ENCODE peak calls at places on chromosomes 4 and X, in eight cellular contexts. T is choroid plexus epithelial cell, G is transverse colon, N is psoas muscle, W is NB4, H is Peyer's patch, J is HFF-Myc, K is left lung. S is an unnamed sample.

GRCh38 chr4:173448103-173448502 is 49.2 kb upstream of the SCRG1 start:
- DNase-seq in T (peak; percentile 10), G (peak; percentile 21), N (peak; percentile 21), W (no peak), H (no peak), J (peak; percentile 44), K (no peak), S (no peak)

GRCh38 chr4:25350561-25350960 is 26.5 kb upstream of the ANAPC4 start:
- DNase-seq in T (no peak), G (no peak), N (no peak), W (no peak), H (no peak), J (no peak), K (no peak), S (no peak)

GRCh38 chr4:105878668-105879067 is 16.6 kb upstream of the NPNT start:
- DNase-seq in T (no peak), G (no peak), N (no peak), W (no peak), H (no peak), J (no peak), K (no peak), S (peak; percentile 42)

GRCh38 chr4:74544655-74545361 is 99.9 kb downstream of the AREG start:
- DNase-seq in T (no peak), G (no peak), N (no peak), W (no peak), H (no peak), J (no peak), K (no peak), S (no peak)

GRCh38 chr4:41346306-41347061 is 89.8 kb downstream of the UCHL1 start:
- DNase-seq in T (no peak), G (no peak), N (no peak), W (no peak), H (no peak), J (no peak), K (no peak), S (no peak)

GRCh38 chr4:182589100-182589499 is 328.1 kb downstream of the DCTD start:
- DNase-seq in T (no peak), G (no peak), N (no peak), W (no peak), H (no peak), J (no peak), K (no peak), S (no peak)

GRCh38 chr4:182235016-182235415 is 8.2 kb upstream of the TENM3 start:
- DNase-seq in T (no peak), G (no peak), N (no peak), W (no peak), H (no peak), J (no peak), K (no peak), S (no peak)

GRCh38 chrX:106401965-106402559 is 209.7 kb upstream of the RADX start:
- DNase-seq in T (no peak), G (peak; percentile 50), N (no peak), W (no peak), H (peak; percentile 46), J (no peak), K (no peak), S (peak; percentile 17)

GRCh38 chr4:100742045-100742444 is 224.2 kb upstream of the EMCN start:
- DNase-seq in T (peak; percentile 77), G (no peak), N (no peak), W (peak; percentile 44), H (no peak), J (no peak), K (no peak), S (no peak)

GRCh38 chr4:73347497-73347896 is 56.6 kb upstream of the ALB start:
- DNase-seq in T (no peak), G (no peak), N (no peak), W (no peak), H (no peak), J (no peak), K (no peak), S (no peak)

GRCh38 chrX:48540480-48540879 is 966 bp downstream of the TBC1D25 start:
- DNase-seq in T (no peak), G (no peak), N (no peak), W (no peak), H (no peak), J (no peak), K (no peak), S (no peak)

GRCh38 chr4:80213117-80213815 is 16.0 kb downstream of the PRDM8 start:
- DNase-seq in T (peak; percentile 68), G (no peak), N (no peak), W (no peak), H (no peak), J (no peak), K (no peak), S (no peak)

GRCh38 chr4:124710911-124711310 is 1.6 kb downstream of the ANKRD50 start:
- DNase-seq in T (peak; percentile 28), G (no peak), N (peak; percentile 11), W (no peak), H (no peak), J (no peak), K (no peak), S (peak; percentile 61)

GRCh38 chr4:101346562-101347266 is 612 bp downstream of the PPP3CA start:
- DNase-seq in T (peak; percentile 74), G (peak; percentile 63), N (peak; percentile 70), W (no peak), H (peak; percentile 83), J (no peak), K (peak; percentile 90), S (peak; percentile 70)

GRCh38 chrX:153952373-153953026 is 8.1 kb upstream of the RENBP start:
- DNase-seq in T (no peak), G (no peak), N (no peak), W (no peak), H (no peak), J (no peak), K (no peak), S (no peak)

GRCh38 chrX:41468647-41469323 is 21.6 kb downstream of the NYX start:
- DNase-seq in T (peak; percentile 80), G (no peak), N (no peak), W (no peak), H (no peak), J (no peak), K (no peak), S (peak; percentile 65)

GRCh38 chr4:2799444-2799911 is 6.6 kb downstream of the SH3BP2 start:
- DNase-seq in T (no peak), G (peak; percentile 25), N (peak; percentile 17), W (peak; percentile 81), H (peak; percentile 47), J (no peak), K (peak; percentile 87), S (no peak)

GRCh38 chrX:115560978-115561604 is at the start of gene PLS3:
- DNase-seq in T (peak; percentile 89), G (peak; percentile 72), N (peak; percentile 80), W (no peak), H (peak; percentile 66), J (no peak), K (peak; percentile 87), S (peak; percentile 84)

GRCh38 chrX:127011629-127012028 is 192.1 kb downstream of the PRR32 start:
- DNase-seq in T (no peak), G (no peak), N (no peak), W (peak; percentile 2), H (no peak), J (no peak), K (no peak), S (no peak)

DNA sequence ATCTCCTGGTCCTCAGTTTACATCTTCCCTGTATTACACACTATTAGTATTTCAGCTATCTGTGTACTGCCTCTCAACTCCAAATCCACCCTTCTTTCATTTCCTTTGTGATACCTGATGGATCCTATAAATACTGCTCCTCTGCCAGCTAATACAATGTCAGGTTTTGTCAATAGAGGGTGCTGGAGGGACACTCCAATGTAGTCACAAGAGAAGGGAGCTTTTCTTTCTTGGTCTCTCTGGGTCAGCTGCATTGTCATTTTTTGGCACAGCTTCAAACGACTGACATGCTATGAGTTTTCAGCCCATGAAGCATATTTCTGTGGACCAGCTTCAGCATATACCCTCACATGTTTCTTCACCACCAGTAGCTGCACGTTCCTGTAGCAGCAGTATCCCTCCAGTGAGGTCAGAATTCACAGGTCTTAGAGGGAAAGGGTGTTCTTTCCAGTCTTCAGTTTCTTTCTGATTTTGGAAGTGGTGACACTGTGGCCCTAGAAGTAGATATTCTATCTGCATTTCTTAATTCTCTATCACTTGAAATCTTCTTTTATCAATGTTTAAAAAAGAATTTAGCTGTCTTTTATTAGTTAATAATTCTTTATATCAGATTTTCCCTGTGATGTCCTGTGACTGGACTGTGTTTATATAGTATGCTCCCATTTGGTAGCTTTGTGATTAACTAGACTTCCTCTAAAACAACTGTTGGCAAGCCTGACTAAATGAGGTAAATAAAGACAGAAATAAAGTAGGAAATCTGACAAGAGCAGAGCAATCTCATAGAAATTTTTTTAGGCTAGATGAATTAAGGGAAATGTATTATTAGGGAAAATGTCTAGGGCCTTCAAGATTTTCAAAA is 60.6 kb downstream of the GABRA2 start:
- DNase-seq in T (peak; percentile 79), G (peak; percentile 14), N (no peak), W (peak; percentile 54), H (no peak), J (no peak), K (no peak), S (peak; percentile 1)
- TF ChIP-seq CTCF in T (peak; percentile 71), G (peak; percentile 54), N (no peak), W (peak; percentile 57), H (peak; percentile 80), J (no peak), K (no peak), S (no peak)

DNA sequence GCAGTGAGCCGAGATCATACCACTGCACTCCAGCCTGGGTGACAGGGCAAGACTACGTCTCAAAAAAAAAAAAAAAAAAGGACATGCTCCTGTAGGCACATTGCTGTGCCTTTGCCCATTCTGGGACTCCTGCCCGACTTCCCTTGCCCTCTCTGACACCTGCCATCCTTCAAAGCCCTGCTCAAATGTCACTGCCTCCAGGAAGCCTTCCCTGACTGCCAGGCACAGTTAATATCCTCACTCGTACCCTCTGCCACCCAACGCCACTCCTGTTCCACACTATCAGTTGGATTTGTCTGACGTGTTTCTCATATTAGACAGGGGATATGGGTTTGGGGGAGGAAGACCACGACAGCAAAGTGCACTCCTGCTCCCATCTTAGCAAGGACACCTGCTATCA is 12.2 kb upstream of the SH3TC1 start:
- DNase-seq in T (no peak), G (no peak), N (no peak), W (no peak), H (no peak), J (no peak), K (no peak), S (no peak)
- TF ChIP-seq CTCF in T (no peak), G (no peak), N (no peak), W (no peak), H (no peak), J (no peak), K (no peak), S (no peak)

GRCh38 chr4:83362492-83363329 is 28.1 kb upstream of the HPSE start:
- DNase-seq in T (peak; percentile 75), G (peak; percentile 19), N (no peak), W (peak; percentile 67), H (no peak), J (peak; percentile 29), K (no peak), S (no peak)
- TF ChIP-seq CTCF in T (peak; percentile 66), G (no peak), N (peak; percentile 22), W (peak; percentile 53), H (peak; percentile 33), J (peak; percentile 57), K (no peak), S (peak; percentile 15)

DNA sequence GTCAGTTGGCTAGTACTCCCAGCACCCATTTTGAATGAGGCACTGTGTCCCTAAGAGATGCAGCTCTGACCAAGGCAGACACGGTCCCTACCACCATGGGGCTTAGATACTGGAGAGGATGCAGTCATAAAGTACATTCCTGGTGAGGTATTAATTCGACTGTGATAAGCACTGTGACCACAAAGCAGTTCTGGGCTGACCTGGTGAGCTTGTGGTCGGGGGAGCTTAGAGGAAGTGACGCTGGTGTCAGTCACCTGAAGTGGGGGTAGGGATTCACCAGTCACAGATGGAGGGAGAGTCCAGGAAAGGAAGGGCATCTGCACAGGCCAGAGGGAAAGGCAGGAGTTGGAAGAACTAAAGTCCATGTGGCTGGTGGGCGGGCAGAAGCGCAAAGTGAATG is 15.8 kb upstream of the CLTRN start:
- DNase-seq in T (peak; percentile 79), G (no peak), N (no peak), W (peak; percentile 11), H (no peak), J (no peak), K (no peak), S (no peak)
- TF ChIP-seq CTCF in T (no peak), G (no peak), N (no peak), W (no peak), H (no peak), J (no peak), K (no peak), S (no peak)